ENCODE peak calls at places on chromosomes 7 and 10, in four cellular contexts. E, I, L and H are unnamed samples.

GRCh38 chr10:113326160-113327111 is 226.4 kb upstream of the HABP2 start:
- DNase-seq in E (peak), I (peak), L (no peak), H (no peak)

GRCh38 chr7:2530076-2530967 is 10.7 kb downstream of the LFNG start:
- DNase-seq in I (no peak), L (no peak), E (no peak), H (peak)

GRCh38 chr10:127570036-127570435 is 20.9 kb downstream of the NPS start:
- DNase-seq in E (no peak), L (no peak), I (no peak), H (no peak)

GRCh38 chr10:13707156-13707881 is 120.6 kb downstream of the PRPF18 start:
- DNase-seq in I (peak), E (peak), L (no peak), H (no peak)

GRCh38 chr10:97687785-97688781 is 1.0 kb upstream of the AVPI1 start:
- DNase-seq in L (no peak), E (peak), I (no peak), H (peak)

GRCh38 chr7:35988105-35988504 is 164.9 kb upstream of the EEPD1 start:
- DNase-seq in L (no peak), E (no peak), I (no peak), H (no peak)

GRCh38 chr10:58299580-58299979 is 30.6 kb downstream of the CISD1 start:
- DNase-seq in E (peak), I (no peak), L (peak), H (no peak)

GRCh38 chr10:21531164-21531563 is 2.9 kb upstream of the MLLT10 start:
- DNase-seq in E (no peak), I (no peak), L (no peak), H (no peak)

GRCh38 chr7:122886357-122887081 is at the start of gene CADPS2:
- DNase-seq in E (peak), L (peak), I (peak), H (peak)

GRCh38 chr7:22635349-22635748 is 91.7 kb upstream of the IL6 start:
- DNase-seq in L (no peak), I (no peak), E (peak), H (no peak)

GRCh38 chr7:79241288-79242055 is 212.0 kb downstream of the MAGI2 start:
- DNase-seq in L (no peak), E (peak), I (no peak), H (no peak)

GRCh38 chr7:116224492-116225098 is 14.3 kb downstream of the TES start:
- DNase-seq in E (no peak), L (no peak), I (no peak), H (no peak)